ENCODE peak calls at places on chromosomes 7 and 10, in five cellular contexts. One of them, this sample, is unnamed.

GRCh38 chr7:141550694-141551079 is 523 bp upstream of the AGK start:
- DNase-seq in neural progenitor cell: peak
- DNase-seq in HCT116: no peak
- DNase-seq in GM23248: peak
- DNase-seq in PC-3: no peak
- DNase-seq in this sample: no peak

GRCh38 chr10:83881647-83882046 is 257.7 kb upstream of the GHITM start:
- DNase-seq in PC-3: no peak
- DNase-seq in neural progenitor cell: peak
- DNase-seq in HCT116: no peak
- DNase-seq in GM23248: no peak
- DNase-seq in this sample: no peak

GRCh38 chr10:32976338-32976737 is 18.3 kb upstream of the ITGB1 start:
- DNase-seq in neural progenitor cell: no peak
- DNase-seq in HCT116: no peak
- DNase-seq in GM23248: no peak
- DNase-seq in PC-3: no peak
- DNase-seq in this sample: no peak

GRCh38 chr7:44216521-44217030 is 15.8 kb downstream of the YKT6 start:
- DNase-seq in HCT116: no peak
- DNase-seq in PC-3: no peak
- DNase-seq in GM23248: no peak
- DNase-seq in neural progenitor cell: no peak
- DNase-seq in this sample: no peak

GRCh38 chr7:82714883-82715282 is 271.3 kb upstream of the CACNA2D1 start:
- DNase-seq in neural progenitor cell: no peak
- DNase-seq in PC-3: no peak
- DNase-seq in GM23248: peak
- DNase-seq in HCT116: no peak
- DNase-seq in this sample: no peak

GRCh38 chr7:13749026-13749425 is 240.4 kb downstream of the ETV1 start:
- DNase-seq in neural progenitor cell: peak
- DNase-seq in GM23248: no peak
- DNase-seq in PC-3: no peak
- DNase-seq in HCT116: no peak
- DNase-seq in this sample: no peak

GRCh38 chr10:124732931-124733536 is 11.1 kb downstream of the FAM53B start:
- DNase-seq in HCT116: no peak
- DNase-seq in PC-3: no peak
- DNase-seq in GM23248: no peak
- DNase-seq in neural progenitor cell: no peak
- DNase-seq in this sample: peak

GRCh38 chr7:158272091-158272490 is 315.5 kb downstream of the PTPRN2 start:
- DNase-seq in neural progenitor cell: no peak
- DNase-seq in HCT116: no peak
- DNase-seq in GM23248: no peak
- DNase-seq in PC-3: no peak
- DNase-seq in this sample: no peak

GRCh38 chr7:73999664-74000420 is 28.1 kb upstream of the ELN start:
- DNase-seq in GM23248: peak
- DNase-seq in HCT116: no peak
- DNase-seq in PC-3: no peak
- DNase-seq in neural progenitor cell: no peak
- DNase-seq in this sample: no peak

GRCh38 chr7:118839544-118839943 is 615.0 kb downstream of the ANKRD7 start:
- DNase-seq in GM23248: no peak
- DNase-seq in HCT116: no peak
- DNase-seq in neural progenitor cell: no peak
- DNase-seq in PC-3: no peak
- DNase-seq in this sample: no peak

GRCh38 chr7:89264126-89264525 is 468.6 kb upstream of the TEX47 start:
- DNase-seq in HCT116: no peak
- DNase-seq in neural progenitor cell: no peak
- DNase-seq in GM23248: no peak
- DNase-seq in PC-3: no peak
- DNase-seq in this sample: no peak

GRCh38 chr10:132397671-132398565 is 918 bp downstream of the PWWP2B start:
- DNase-seq in neural progenitor cell: peak
- DNase-seq in GM23248: peak
- DNase-seq in PC-3: peak
- DNase-seq in HCT116: no peak
- DNase-seq in this sample: peak

GRCh38 chr10:77506517-77506916 is 131.1 kb downstream of the KCNMA1 start:
- DNase-seq in PC-3: no peak
- DNase-seq in neural progenitor cell: no peak
- DNase-seq in GM23248: no peak
- DNase-seq in HCT116: no peak
- DNase-seq in this sample: no peak

GRCh38 chr10:118745056-118745455 is 9.7 kb downstream of the CACUL1 start:
- DNase-seq in neural progenitor cell: no peak
- DNase-seq in HCT116: no peak
- DNase-seq in GM23248: no peak
- DNase-seq in PC-3: no peak
- DNase-seq in this sample: no peak

GRCh38 chr10:13016413-13016812 is 14.9 kb upstream of the CCDC3 start:
- DNase-seq in HCT116: no peak
- DNase-seq in PC-3: no peak
- DNase-seq in GM23248: no peak
- DNase-seq in neural progenitor cell: no peak
- DNase-seq in this sample: no peak

GRCh38 chr7:12127490-12127889 is 83.6 kb upstream of the TMEM106B start:
- DNase-seq in neural progenitor cell: no peak
- DNase-seq in GM23248: no peak
- DNase-seq in HCT116: no peak
- DNase-seq in PC-3: no peak
- DNase-seq in this sample: no peak

GRCh38 chr10:69409968-69410367 is 6.8 kb downstream of the TACR2 start:
- DNase-seq in neural progenitor cell: no peak
- DNase-seq in GM23248: peak
- DNase-seq in HCT116: no peak
- DNase-seq in PC-3: no peak
- DNase-seq in this sample: no peak

GRCh38 chr10:24223341-24223740 is 14.4 kb downstream of the KIAA1217 start:
- DNase-seq in GM23248: no peak
- DNase-seq in HCT116: no peak
- DNase-seq in neural progenitor cell: no peak
- DNase-seq in PC-3: no peak
- DNase-seq in this sample: no peak

GRCh38 chr7:158765020-158765419 is 60.4 kb upstream of the NCAPG2 start:
- DNase-seq in neural progenitor cell: no peak
- DNase-seq in HCT116: no peak
- DNase-seq in GM23248: no peak
- DNase-seq in PC-3: no peak
- DNase-seq in this sample: no peak

GRCh38 chr10:99682752-99683151 is 23.4 kb downstream of the ENTPD7 start:
- DNase-seq in neural progenitor cell: no peak
- DNase-seq in GM23248: peak
- DNase-seq in HCT116: peak
- DNase-seq in PC-3: peak
- DNase-seq in this sample: no peak

GRCh38 chr10:48579251-48579960 is 25.5 kb downstream of the ARHGAP22 start:
- DNase-seq in HCT116: no peak
- DNase-seq in GM23248: peak
- DNase-seq in PC-3: no peak
- DNase-seq in neural progenitor cell: no peak
- DNase-seq in this sample: no peak

GRCh38 chr10:68212721-68213352 is 19.1 kb downstream of the ATOH7 start:
- DNase-seq in GM23248: peak
- DNase-seq in PC-3: peak
- DNase-seq in neural progenitor cell: no peak
- DNase-seq in HCT116: no peak
- DNase-seq in this sample: peak

GRCh38 chr10:624605-625334 is 64.7 kb downstream of the DIP2C start:
- DNase-seq in PC-3: no peak
- DNase-seq in GM23248: peak
- DNase-seq in neural progenitor cell: peak
- DNase-seq in HCT116: no peak
- DNase-seq in this sample: no peak

GRCh38 chr7:108723343-108723957 is 153.8 kb downstream of the DNAJB9 start:
- DNase-seq in HCT116: no peak
- DNase-seq in PC-3: no peak
- DNase-seq in neural progenitor cell: peak
- DNase-seq in GM23248: no peak
- DNase-seq in this sample: no peak

GRCh38 chr7:120089968-120090367 is 183.0 kb upstream of the KCND2 start:
- DNase-seq in neural progenitor cell: no peak
- DNase-seq in GM23248: no peak
- DNase-seq in PC-3: peak
- DNase-seq in HCT116: peak
- DNase-seq in this sample: no peak

GRCh38 chr10:76331742-76332141 is 900.3 kb downstream of the LRMDA start:
- DNase-seq in neural progenitor cell: no peak
- DNase-seq in HCT116: no peak
- DNase-seq in GM23248: no peak
- DNase-seq in PC-3: no peak
- DNase-seq in this sample: no peak

GRCh38 chr10:17282311-17282710 is 54.3 kb downstream of the VIM start:
- DNase-seq in GM23248: no peak
- DNase-seq in PC-3: no peak
- DNase-seq in HCT116: no peak
- DNase-seq in neural progenitor cell: no peak
- DNase-seq in this sample: no peak

GRCh38 chr10:5419466-5420094 is 7.2 kb downstream of the NET1 start:
- DNase-seq in PC-3: no peak
- DNase-seq in neural progenitor cell: no peak
- DNase-seq in GM23248: no peak
- DNase-seq in HCT116: no peak
- DNase-seq in this sample: no peak

GRCh38 chr10:60893231-60893630 is 50.8 kb downstream of the RHOBTB1 start:
- DNase-seq in PC-3: peak
- DNase-seq in GM23248: no peak
- DNase-seq in neural progenitor cell: no peak
- DNase-seq in HCT116: no peak
- DNase-seq in this sample: no peak
- H3K9ac ChIP-seq in PC-3: no peak
- H3K9ac ChIP-seq in GM23248: no peak
- H3K9ac ChIP-seq in neural progenitor cell: no peak
- H3K9ac ChIP-seq in HCT116: no peak
- H3K9ac ChIP-seq in this sample: no peak

GRCh38 chr10:104582966-104583365 is 58.1 kb upstream of the SORCS3 start:
- DNase-seq in GM23248: no peak
- DNase-seq in HCT116: no peak
- DNase-seq in neural progenitor cell: no peak
- DNase-seq in PC-3: no peak
- DNase-seq in this sample: no peak

GRCh38 chr10:104580321-104580720 is 60.8 kb upstream of the SORCS3 start:
- DNase-seq in PC-3: no peak
- DNase-seq in HCT116: no peak
- DNase-seq in GM23248: peak
- DNase-seq in neural progenitor cell: no peak
- DNase-seq in this sample: no peak

GRCh38 chr10:104580774-104581675 is 60.1 kb upstream of the SORCS3 start:
- DNase-seq in neural progenitor cell: peak
- DNase-seq in GM23248: peak
- DNase-seq in PC-3: peak
- DNase-seq in HCT116: peak
- DNase-seq in this sample: peak

GRCh38 chr10:104582604-104582951 is 58.5 kb upstream of the SORCS3 start:
- DNase-seq in HCT116: no peak
- DNase-seq in neural progenitor cell: no peak
- DNase-seq in PC-3: no peak
- DNase-seq in GM23248: no peak
- DNase-seq in this sample: no peak

GRCh38 chr10:104581884-104582603 is 59.0 kb upstream of the SORCS3 start:
- DNase-seq in neural progenitor cell: no peak
- DNase-seq in GM23248: peak
- DNase-seq in HCT116: no peak
- DNase-seq in PC-3: no peak
- DNase-seq in this sample: no peak
- TF ChIP-seq EZH2phosphoT487 in neural progenitor cell: no peak
- TF ChIP-seq EZH2phosphoT487 in GM23248: no peak
- TF ChIP-seq EZH2phosphoT487 in HCT116: no peak
- TF ChIP-seq EZH2phosphoT487 in PC-3: no peak
- TF ChIP-seq EZH2phosphoT487 in this sample: no peak

GRCh38 chr10:121005948-121006587 is 154.9 kb downstream of the WDR11 start:
- DNase-seq in GM23248: no peak
- DNase-seq in neural progenitor cell: no peak
- DNase-seq in HCT116: no peak
- DNase-seq in PC-3: no peak
- DNase-seq in this sample: no peak
- H3K9ac ChIP-seq in GM23248: no peak
- H3K9ac ChIP-seq in neural progenitor cell: no peak
- H3K9ac ChIP-seq in HCT116: no peak
- H3K9ac ChIP-seq in PC-3: no peak
- H3K9ac ChIP-seq in this sample: no peak

GRCh38 chr10:43863270-43863669 is 214.6 kb upstream of the ZNF32 start:
- DNase-seq in HCT116: no peak
- DNase-seq in GM23248: no peak
- DNase-seq in PC-3: no peak
- DNase-seq in neural progenitor cell: no peak
- DNase-seq in this sample: no peak

GRCh38 chr10:43865275-43866135 is 216.8 kb upstream of the ZNF32 start:
- DNase-seq in GM23248: no peak
- DNase-seq in neural progenitor cell: no peak
- DNase-seq in PC-3: no peak
- DNase-seq in HCT116: no peak
- DNase-seq in this sample: no peak

GRCh38 chr10:43862756-43863155 is 214.1 kb upstream of the ZNF32 start:
- DNase-seq in HCT116: no peak
- DNase-seq in neural progenitor cell: no peak
- DNase-seq in GM23248: peak
- DNase-seq in PC-3: no peak
- DNase-seq in this sample: no peak

GRCh38 chr10:43864622-43865021 is 215.9 kb upstream of the ZNF32 start:
- DNase-seq in PC-3: no peak
- DNase-seq in HCT116: no peak
- DNase-seq in neural progenitor cell: no peak
- DNase-seq in GM23248: no peak
- DNase-seq in this sample: no peak

GRCh38 chr10:43863859-43864591 is 215.3 kb upstream of the ZNF32 start:
- DNase-seq in HCT116: no peak
- DNase-seq in neural progenitor cell: no peak
- DNase-seq in GM23248: peak
- DNase-seq in PC-3: peak
- DNase-seq in this sample: no peak
- TF ChIP-seq EZH2phosphoT487 in HCT116: no peak
- TF ChIP-seq EZH2phosphoT487 in neural progenitor cell: no peak
- TF ChIP-seq EZH2phosphoT487 in GM23248: no peak
- TF ChIP-seq EZH2phosphoT487 in PC-3: no peak
- TF ChIP-seq EZH2phosphoT487 in this sample: no peak

This sample was measured in MM.1S.